ENCODE peak calls at places on chromosomes 2 and 18, in five cellular contexts. X, L, P, A and K are unnamed samples.

GRCh38 chr18:62974928-62975675 is 259.8 kb downstream of the PHLPP1 start:
- DNase-seq in X (no peak), L (no peak), P (no peak), A (no peak), K (no peak)

GRCh38 chr2:205408690-205409089 is 273.6 kb upstream of the NRP2 start:
- DNase-seq in X (no peak), L (no peak), P (no peak), A (no peak), K (no peak)

GRCh38 chr2:136582631-136583205 is 182.6 kb upstream of the THSD7B start:
- DNase-seq in X (peak; percentile 0), L (no peak), P (peak; percentile 50), A (no peak), K (no peak)

GRCh38 chr18:60599267-60599666 is 226.7 kb upstream of the MC4R start:
- DNase-seq in X (no peak), L (no peak), P (no peak), A (no peak), K (no peak)

GRCh38 chr18:80197490-80197889 is 49.8 kb downstream of the PARD6G start:
- DNase-seq in X (no peak), L (no peak), P (no peak), A (no peak), K (no peak)

GRCh38 chr2:130798472-130799221 is 38.1 kb upstream of the ARHGEF4 start:
- DNase-seq in X (no peak), L (peak; percentile 28), P (peak; percentile 16), A (no peak), K (no peak)

GRCh38 chr2:195330513-195330956 is 326.5 kb upstream of the SLC39A10 start:
- DNase-seq in X (no peak), L (no peak), P (no peak), A (no peak), K (no peak)

GRCh38 chr2:2272841-2273240 is 58.2 kb downstream of the MYT1L start:
- DNase-seq in X (no peak), L (no peak), P (no peak), A (no peak), K (no peak)

GRCh38 chr2:177078416-177078815 is 134.2 kb upstream of the HNRNPA3 start:
- DNase-seq in X (no peak), L (peak; percentile 62), P (no peak), A (peak; percentile 36), K (peak; percentile 7)

GRCh38 chr2:218984239-218985020 is 554 bp downstream of the FEV start:
- DNase-seq in X (no peak), L (no peak), P (no peak), A (no peak), K (no peak)